ENCODE peak calls at places on chromosomes 4 and X, in seven cellular contexts. C is NCI-H526; N is stimulated activated CD4-positive, alpha-beta T cell treated with anti-CD3 and anti-CD28 coated beads, Interleukin-12 subunit alpha, Interleukin-12 subunit beta, amount 100 ng/mL, for 48 hours; A is neuronal stem cell; X is ovary; U is fibroblast of mammary gland; S is EH. J is an unnamed sample.

GRCh38 chrX:108162265-108162664 is 70.7 kb downstream of the ATG4A start:
- DNase-seq in C (no peak), N (no peak), A (no peak), X (no peak), U (no peak), S (no peak), J (no peak)

GRCh38 chr4:14289708-14290107 is 662.2 kb upstream of the BOD1L1 start:
- DNase-seq in C (no peak), N (no peak), A (no peak), X (no peak), U (peak), S (peak), J (no peak)

GRCh38 chr4:139807483-139807882 is 141.9 kb downstream of the MGST2 start:
- DNase-seq in C (no peak), N (no peak), A (no peak), X (no peak), U (no peak), S (no peak), J (no peak)

GRCh38 chrX:149513713-149514427 is 8.8 kb upstream of the IDS start:
- DNase-seq in C (no peak), N (no peak), A (no peak), X (no peak), U (peak), S (peak), J (no peak)

GRCh38 chr4:2048831-2049230 is 10.3 kb upstream of the NAT8L start:
- DNase-seq in C (no peak), N (no peak), A (no peak), X (no peak), U (peak), S (no peak), J (no peak)

GRCh38 chr4:7686166-7686870 is 251.6 kb upstream of the PSAPL1 start:
- DNase-seq in C (no peak), N (no peak), A (no peak), X (no peak), U (no peak), S (no peak), J (no peak)

GRCh38 chrX:13254870-13255269 is 65.0 kb downstream of the ATXN3L start:
- DNase-seq in C (no peak), N (no peak), A (no peak), X (no peak), U (no peak), S (no peak), J (no peak)

GRCh38 chr4:2364654-2365053 is 53.8 kb downstream of the ZFYVE28 start:
- DNase-seq in C (no peak), N (peak), A (no peak), X (peak), U (peak), S (peak), J (no peak)

GRCh38 chr4:130559268-130559667 is 1463.3 kb downstream of the C4orf33 start:
- DNase-seq in C (no peak), N (no peak), A (no peak), X (no peak), U (no peak), S (no peak), J (no peak)

GRCh38 chrX:19063030-19063429 is 59.2 kb downstream of the ADGRG2 start:
- DNase-seq in C (no peak), N (no peak), A (no peak), X (no peak), U (peak), S (peak), J (no peak)